ENCODE peak calls at places on chromosomes 4 and X, in eight cellular contexts. W is HT1080; G is effector CD8-positive, alpha-beta T cell; Q is tibial nerve; L is H7; I is activated CD8-positive, alpha-beta memory T cell treated with anti-CD3 and anti-CD28 coated beads for 4 hours; F is NCI-H1092 treated with DMSO at 0.1 percent for 48 hours; K is astrocyte. O is an unnamed sample.

GRCh38 chr4:122117743-122118142 is 34.4 kb upstream of the BLTP1 start:
- DNase-seq in G (no peak), F (no peak), W (peak), Q (no peak), K (no peak), L (no peak), I (no peak), O (no peak)

GRCh38 chr4:87053064-87053693 is 118.4 kb downstream of the AFF1 start:
- DNase-seq in L (no peak), F (no peak), I (no peak), W (no peak), G (no peak), K (no peak), Q (no peak), O (no peak)

GRCh38 chrX:115013705-115014104 is 3.7 kb downstream of the IL13RA2 start:
- DNase-seq in L (no peak), W (peak), K (no peak), F (no peak), Q (no peak), I (no peak), G (no peak), O (no peak)

GRCh38 chr4:13103382-13104015 is 380.6 kb downstream of the RAB28 start:
- DNase-seq in Q (no peak), I (no peak), F (no peak), G (no peak), L (peak), W (no peak), K (no peak), O (no peak)

GRCh38 chrX:49001521-49002090 is 458 bp downstream of the GRIPAP1 start:
- DNase-seq in G (peak), L (peak), F (peak), W (peak), I (peak), Q (no peak), K (peak), O (no peak)

GRCh38 chr4:81166431-81166830 is 48.6 kb downstream of the PRKG2 start:
- DNase-seq in F (peak), G (no peak), I (no peak), L (no peak), K (peak), W (no peak), Q (no peak), O (no peak)

GRCh38 chr4:98166025-98166730 is 22.9 kb upstream of the STPG2 start:
- DNase-seq in I (no peak), W (peak), K (peak), F (no peak), L (no peak), G (no peak), Q (no peak), O (no peak)

GRCh38 chr4:14334166-14334565 is 668.1 kb upstream of the CPEB2 start:
- DNase-seq in K (peak), Q (no peak), W (no peak), G (no peak), L (no peak), I (no peak), F (no peak), O (no peak)

GRCh38 chrX:65697173-65697572 is 29.7 kb downstream of the MSN start:
- DNase-seq in Q (no peak), F (no peak), W (peak), G (no peak), I (no peak), K (peak), L (no peak), O (no peak)

GRCh38 chrX:128975716-128976115 is 547.6 kb downstream of the SMARCA1 start:
- DNase-seq in G (no peak), W (peak), L (peak), K (no peak), F (peak), Q (no peak), I (no peak), O (no peak)

GRCh38 chrX:128754130-128754529 is 701.9 kb upstream of the ACTRT1 start:
- DNase-seq in I (no peak), L (no peak), G (no peak), W (no peak), Q (no peak), F (peak), K (no peak), O (no peak)

GRCh38 chr4:66555301-66555700 is 885.0 kb upstream of the EPHA5 start:
- DNase-seq in F (no peak), Q (no peak), W (no peak), I (no peak), L (no peak), K (peak), G (no peak), O (no peak)

GRCh38 chr4:59945277-59945676 is 1254.8 kb upstream of the ADGRL3 start:
- DNase-seq in Q (no peak), I (no peak), W (no peak), G (no peak), F (no peak), K (no peak), L (no peak), O (no peak)

O was measured in osteocyte.